ENCODE peak calls at places on chromosomes 5 and 9, in seven cellular contexts. One of them, this sample, is unnamed. For H3K9me3 and H3K27me3, the result is how much of the 10 kb centered on the place peaks cover.

GRCh38 chr5:171535162-171535561 is 115.7 kb downstream of the FGF18 start:
- DNase-seq in K562: no peak
- DNase-seq in lower lobe of right lung: no peak
- DNase-seq in PC-3: no peak
- DNase-seq in left ventricle myocardium inferior: no peak
- DNase-seq in ascending aorta: no peak
- DNase-seq in stomach: no peak
- DNase-seq in this sample: no peak

GRCh38 chr9:96031366-96031824 is 155.9 kb downstream of the ERCC6L2 start:
- DNase-seq in K562: no peak
- DNase-seq in lower lobe of right lung: no peak
- DNase-seq in PC-3: peak
- DNase-seq in left ventricle myocardium inferior: peak
- DNase-seq in ascending aorta: peak
- DNase-seq in stomach: peak
- DNase-seq in this sample: no peak

GRCh38 chr5:138784590-138784989 is 31.4 kb downstream of the CTNNA1 start:
- DNase-seq in K562: no peak
- DNase-seq in lower lobe of right lung: no peak
- DNase-seq in PC-3: no peak
- DNase-seq in left ventricle myocardium inferior: no peak
- DNase-seq in ascending aorta: no peak
- DNase-seq in stomach: no peak
- DNase-seq in this sample: no peak

GRCh38 chr9:33868430-33869000 is 51.6 kb downstream of the UBE2R2 start:
- DNase-seq in K562: no peak
- DNase-seq in lower lobe of right lung: no peak
- DNase-seq in PC-3: no peak
- DNase-seq in left ventricle myocardium inferior: no peak
- DNase-seq in ascending aorta: no peak
- DNase-seq in stomach: no peak
- DNase-seq in this sample: no peak

GRCh38 chr9:131236161-131236560 is 40.1 kb downstream of the FAM78A start:
- DNase-seq in K562: no peak
- DNase-seq in lower lobe of right lung: no peak
- DNase-seq in PC-3: no peak
- DNase-seq in left ventricle myocardium inferior: no peak
- DNase-seq in ascending aorta: no peak
- DNase-seq in stomach: no peak
- DNase-seq in this sample: no peak

GRCh38 chr5:175340180-175340579 is 103.8 kb downstream of the DRD1 start:
- DNase-seq in K562: no peak
- DNase-seq in lower lobe of right lung: no peak
- DNase-seq in PC-3: no peak
- DNase-seq in left ventricle myocardium inferior: no peak
- DNase-seq in ascending aorta: no peak
- DNase-seq in stomach: no peak
- DNase-seq in this sample: no peak

GRCh38 chr5:121189569-121190305 is 661.9 kb upstream of the FTMT start:
- DNase-seq in K562: no peak
- DNase-seq in lower lobe of right lung: no peak
- DNase-seq in PC-3: peak
- DNase-seq in left ventricle myocardium inferior: no peak
- DNase-seq in ascending aorta: no peak
- DNase-seq in stomach: no peak
- DNase-seq in this sample: no peak

GRCh38 chr5:75536694-75537360 is 25.1 kb downstream of the POLK start:
- DNase-seq in K562: no peak
- DNase-seq in lower lobe of right lung: no peak
- DNase-seq in PC-3: no peak
- DNase-seq in left ventricle myocardium inferior: no peak
- DNase-seq in ascending aorta: no peak
- DNase-seq in stomach: no peak
- DNase-seq in this sample: no peak

GRCh38 chr9:110031511-110032173 is 176.3 kb downstream of the C9orf152 start:
- DNase-seq in K562: no peak
- DNase-seq in lower lobe of right lung: no peak
- DNase-seq in PC-3: peak
- DNase-seq in left ventricle myocardium inferior: no peak
- DNase-seq in ascending aorta: no peak
- DNase-seq in stomach: no peak
- DNase-seq in this sample: no peak

GRCh38 chr9:137237759-137238726 is 3.0 kb upstream of the TUBB4B start:
- DNase-seq in K562: no peak
- DNase-seq in lower lobe of right lung: no peak
- DNase-seq in PC-3: peak
- DNase-seq in left ventricle myocardium inferior: no peak
- DNase-seq in ascending aorta: no peak
- DNase-seq in stomach: no peak
- DNase-seq in this sample: no peak

GRCh38 chr5:78320461-78320860 is 26.0 kb upstream of the AP3B1 start:
- DNase-seq in K562: no peak
- DNase-seq in lower lobe of right lung: no peak
- DNase-seq in PC-3: peak
- DNase-seq in left ventricle myocardium inferior: no peak
- DNase-seq in ascending aorta: no peak
- DNase-seq in stomach: no peak
- DNase-seq in this sample: no peak

GRCh38 chr5:160159991-160160826 is 41.0 kb upstream of the PWWP2A start:
- DNase-seq in K562: no peak
- DNase-seq in lower lobe of right lung: no peak
- DNase-seq in PC-3: no peak
- DNase-seq in left ventricle myocardium inferior: no peak
- DNase-seq in ascending aorta: no peak
- DNase-seq in stomach: peak
- DNase-seq in this sample: no peak

GRCh38 chr5:149256451-149256850 is 15.2 kb upstream of the AFAP1L1 start:
- DNase-seq in K562: no peak
- DNase-seq in lower lobe of right lung: no peak
- DNase-seq in PC-3: no peak
- DNase-seq in left ventricle myocardium inferior: no peak
- DNase-seq in ascending aorta: no peak
- DNase-seq in stomach: no peak
- DNase-seq in this sample: no peak

GRCh38 chr9:129177443-129177790 is 644 bp downstream of the IER5L start:
- DNase-seq in K562: peak
- DNase-seq in lower lobe of right lung: no peak
- DNase-seq in PC-3: no peak
- DNase-seq in left ventricle myocardium inferior: no peak
- DNase-seq in ascending aorta: no peak
- DNase-seq in stomach: no peak
- DNase-seq in this sample: no peak

DNA sequence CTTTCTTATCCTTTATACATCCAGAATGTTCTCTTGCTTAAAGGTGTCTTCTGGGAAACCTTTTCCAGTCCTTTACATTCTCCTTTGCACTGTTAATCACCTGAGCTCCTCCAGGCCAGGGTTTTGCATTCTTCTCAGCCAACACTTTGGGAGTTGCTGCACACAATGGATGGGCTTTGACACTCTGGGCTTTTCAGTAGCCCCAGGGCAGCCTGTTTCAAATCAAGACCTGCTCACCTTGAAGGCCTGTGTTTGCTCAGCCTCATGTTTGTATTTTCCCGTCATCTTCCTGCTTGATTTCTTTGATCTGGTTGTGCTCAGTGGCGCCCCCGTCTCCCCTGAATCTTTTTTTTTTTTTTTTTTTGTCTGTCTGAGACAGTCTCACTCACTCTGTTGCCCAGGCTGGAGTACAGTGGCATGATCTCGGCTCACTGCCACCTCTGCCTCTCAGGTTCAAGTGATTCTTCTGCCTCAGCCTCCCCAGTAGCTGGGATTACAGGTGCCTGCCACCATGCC is 41.0 kb downstream of the DMRT1 start:
- DNase-seq in K562: no peak
- DNase-seq in lower lobe of right lung: no peak
- DNase-seq in PC-3: no peak
- DNase-seq in left ventricle myocardium inferior: no peak
- DNase-seq in ascending aorta: no peak
- DNase-seq in stomach: no peak
- DNase-seq in this sample: no peak
- TF ChIP-seq CTCF in K562: no peak
- TF ChIP-seq CTCF in lower lobe of right lung: no peak
- TF ChIP-seq CTCF in PC-3: peak
- TF ChIP-seq CTCF in left ventricle myocardium inferior: no peak
- TF ChIP-seq CTCF in ascending aorta: no peak
- TF ChIP-seq CTCF in stomach: no peak
- TF ChIP-seq CTCF in this sample: no peak

DNA sequence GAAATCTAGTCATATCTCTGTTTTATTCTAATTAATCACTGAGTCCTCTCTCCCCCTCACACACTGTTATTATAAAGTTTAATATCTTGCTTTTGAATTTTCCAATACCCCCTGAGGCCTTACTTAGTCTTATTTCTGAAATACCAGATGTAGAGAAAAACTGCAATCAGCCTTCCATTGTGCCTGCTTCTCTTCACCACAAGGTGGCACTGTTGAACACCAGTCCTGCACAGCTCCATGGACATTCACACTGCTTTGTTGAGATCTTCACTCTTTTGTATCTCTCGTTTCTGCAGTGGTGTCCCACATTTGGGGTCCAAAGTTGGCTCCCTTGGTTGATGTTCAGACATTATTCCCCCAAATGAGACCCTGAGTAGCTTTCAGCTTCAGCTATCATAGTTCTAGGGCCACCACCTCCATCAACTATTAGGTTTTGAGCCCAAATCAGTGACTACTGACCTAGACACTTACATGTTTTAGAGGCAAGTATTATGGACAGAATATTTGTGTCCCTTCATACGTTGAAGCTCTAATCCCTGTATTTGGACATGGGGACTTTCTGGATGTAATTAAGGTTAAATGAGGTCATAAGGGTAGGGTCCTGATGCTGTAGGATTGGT is 24.3 kb downstream of the BOD1 start:
- DNase-seq in K562: peak
- DNase-seq in lower lobe of right lung: no peak
- DNase-seq in PC-3: peak
- DNase-seq in left ventricle myocardium inferior: no peak
- DNase-seq in ascending aorta: no peak
- DNase-seq in stomach: no peak
- DNase-seq in this sample: no peak
- H3K9me3 ChIP-seq in K562: under half
- H3K9me3 ChIP-seq in lower lobe of right lung: under half
- H3K9me3 ChIP-seq in PC-3: under half
- H3K9me3 ChIP-seq in left ventricle myocardium inferior: under half
- H3K9me3 ChIP-seq in ascending aorta: under half
- H3K9me3 ChIP-seq in stomach: under half
- H3K9me3 ChIP-seq in this sample: under half

DNA sequence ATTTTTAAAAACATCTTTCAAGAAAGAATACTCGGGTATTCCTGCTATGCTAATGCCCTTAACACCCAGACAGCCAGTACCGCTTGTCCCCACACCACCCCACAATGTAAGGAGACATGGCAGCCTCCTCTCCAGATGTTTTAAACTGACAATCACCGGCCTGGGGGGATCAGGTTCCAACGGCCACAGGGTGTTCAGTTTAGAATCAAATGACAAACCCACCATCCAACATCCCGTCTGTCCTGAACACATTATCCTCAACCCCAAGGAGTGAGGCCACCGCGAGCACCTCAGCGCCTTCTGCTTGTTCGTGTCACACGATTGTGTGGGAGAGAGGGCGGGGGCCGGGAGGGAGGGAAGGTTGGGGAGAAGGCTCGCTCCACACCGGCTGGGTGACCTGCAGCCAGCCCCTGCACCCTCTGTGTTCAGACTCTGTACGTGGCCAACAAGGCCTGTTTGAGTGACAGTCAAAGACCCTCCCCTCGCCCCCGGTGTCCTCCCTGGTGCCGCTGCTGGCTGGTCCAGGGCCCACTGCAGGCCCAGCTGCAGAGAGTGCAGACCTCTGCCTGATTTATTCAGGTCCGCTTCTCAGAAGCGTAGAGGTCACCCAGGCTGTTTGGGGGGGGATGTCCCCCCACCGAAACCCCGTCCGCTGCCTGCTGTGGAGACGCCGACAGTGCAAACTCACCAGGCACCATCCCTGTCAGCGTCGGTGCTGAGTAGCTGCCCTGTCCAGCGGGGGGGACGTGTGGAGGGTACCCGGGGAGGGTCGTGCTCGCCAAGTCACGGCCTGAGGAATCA is 152.6 kb downstream of the PAX5 start:
- DNase-seq in K562: no peak
- DNase-seq in lower lobe of right lung: no peak
- DNase-seq in PC-3: no peak
- DNase-seq in left ventricle myocardium inferior: no peak
- DNase-seq in ascending aorta: no peak
- DNase-seq in stomach: no peak
- DNase-seq in this sample: no peak
- H3K27me3 ChIP-seq in K562: under half
- H3K27me3 ChIP-seq in lower lobe of right lung: under half
- H3K27me3 ChIP-seq in PC-3: under half
- H3K27me3 ChIP-seq in left ventricle myocardium inferior: half or more
- H3K27me3 ChIP-seq in ascending aorta: under half
- H3K27me3 ChIP-seq in stomach: under half
- H3K27me3 ChIP-seq in this sample: under half

DNA sequence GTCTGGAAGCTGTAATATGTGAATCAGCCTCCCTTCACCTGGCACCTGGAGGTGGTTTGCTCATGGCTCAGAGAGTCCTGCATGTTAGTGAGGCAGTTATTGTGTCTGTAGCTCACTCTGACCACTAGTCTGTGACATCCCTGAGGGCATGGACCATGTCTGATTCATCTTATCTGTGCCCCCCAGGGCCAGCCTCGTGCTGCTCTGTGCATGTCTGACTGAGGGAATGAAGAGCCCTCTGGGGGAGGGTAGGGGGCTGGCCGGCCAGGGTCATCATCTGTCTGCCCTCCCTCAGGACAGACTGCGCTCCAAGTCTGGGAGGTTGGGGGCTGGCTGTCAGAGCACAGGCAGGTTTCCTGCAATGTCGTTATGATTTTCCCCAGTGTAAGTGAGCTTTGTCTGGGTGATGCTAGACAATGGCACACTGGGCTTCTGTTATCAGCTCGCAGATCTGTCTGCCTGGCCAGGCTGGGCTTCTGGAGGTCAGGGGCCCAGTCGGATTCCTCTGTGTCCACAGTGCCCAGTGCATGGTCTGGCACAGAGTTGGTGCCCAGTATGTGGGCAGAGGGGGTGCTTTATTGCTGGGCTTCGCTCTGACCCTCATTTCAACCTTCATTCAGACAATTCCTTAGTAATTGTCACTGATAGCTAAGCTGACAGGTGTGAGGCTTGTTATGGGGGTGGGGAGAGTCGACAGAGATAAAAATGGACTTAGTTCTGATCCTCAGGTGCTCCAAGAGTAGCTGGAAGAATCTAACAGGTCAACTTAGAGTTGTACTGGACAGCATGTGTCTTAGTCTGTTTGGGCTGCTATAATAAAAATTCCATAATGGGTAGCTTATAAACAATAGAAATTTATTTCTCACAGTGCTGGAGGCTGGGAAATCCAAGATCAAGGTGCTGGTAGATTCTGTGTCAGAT is 85.7 kb upstream of the SHB start:
- DNase-seq in K562: no peak
- DNase-seq in lower lobe of right lung: no peak
- DNase-seq in PC-3: peak
- DNase-seq in left ventricle myocardium inferior: no peak
- DNase-seq in ascending aorta: no peak
- DNase-seq in stomach: no peak
- DNase-seq in this sample: no peak
- TF ChIP-seq CTCF in K562: no peak
- TF ChIP-seq CTCF in lower lobe of right lung: no peak
- TF ChIP-seq CTCF in PC-3: no peak
- TF ChIP-seq CTCF in left ventricle myocardium inferior: no peak
- TF ChIP-seq CTCF in ascending aorta: no peak
- TF ChIP-seq CTCF in stomach: no peak
- TF ChIP-seq CTCF in this sample: no peak

This sample was measured in CD4-positive, alpha-beta T cell.